ENCODE peak calls at places on chromosomes 6 and 20, in four cellular contexts. H is HTR-8/SVneo, L is NCI-H1417, A is posterior cingulate gyrus. U is an unnamed sample.

GRCh38 chr6:157162756-157163433 is 160.4 kb downstream of the TMEM242 start:
- DNase-seq in H (no peak), L (no peak), A (no peak), U (no peak)

GRCh38 chr6:150056156-150056555 is 12.8 kb downstream of the ULBP3 start:
- DNase-seq in H (no peak), L (no peak), A (no peak), U (no peak)

GRCh38 chr20:52129611-52130010 is 62.0 kb downstream of the ZFP64 start:
- DNase-seq in H (no peak), L (no peak), A (no peak), U (no peak)

GRCh38 chr6:53624491-53624890 is 41.1 kb downstream of the KLHL31 start:
- DNase-seq in H (no peak), L (peak; percentile 94), A (no peak), U (no peak)

GRCh38 chr6:43013020-43013842 is 515 bp downstream of the MEA1 start:
- DNase-seq in H (no peak), L (no peak), A (no peak), U (no peak)

GRCh38 chr6:74467533-74468215 is 738.2 kb downstream of the COL12A1 start:
- DNase-seq in H (no peak), L (no peak), A (no peak), U (no peak)

GRCh38 chr20:61112515-61112914 is 139.5 kb upstream of the CDH4 start:
- DNase-seq in H (no peak), L (no peak), A (no peak), U (no peak)

GRCh38 chr6:77470983-77471382 is 7.7 kb upstream of the HTR1B start:
- DNase-seq in H (no peak), L (no peak), A (no peak), U (no peak)

GRCh38 chr20:37880726-37881591 is 22.0 kb upstream of the VSTM2L start:
- DNase-seq in H (no peak), L (peak; percentile 92), A (peak; percentile 63), U (no peak)

GRCh38 chr20:53839423-53840176 is 230.8 kb downstream of the BCAS1 start:
- DNase-seq in H (no peak), L (no peak), A (no peak), U (no peak)

GRCh38 chr6:82461536-82461935 is 97.9 kb downstream of the TPBG start:
- DNase-seq in H (no peak), L (no peak), A (no peak), U (no peak)

GRCh38 chr20:3430376-3431069 is 23.1 kb upstream of the DNAAF9 start:
- DNase-seq in H (no peak), L (no peak), A (no peak), U (no peak)

GRCh38 chr20:46276531-46276930 is 31.8 kb downstream of the CDH22 start:
- DNase-seq in H (no peak), L (no peak), A (no peak), U (no peak)

GRCh38 chr6:116392158-116393032 is 21.6 kb downstream of the DSE start:
- DNase-seq in H (no peak), L (no peak), A (no peak), U (no peak)

GRCh38 chr6:31977816-31978431 is 3.9 kb upstream of the C4A start:
- DNase-seq in H (no peak), L (no peak), A (no peak), U (no peak)

GRCh38 chr6:46048646-46049297 is 33.1 kb upstream of the CLIC5 start:
- DNase-seq in H (no peak), L (no peak), A (no peak), U (no peak)

GRCh38 chr20:63706852-63707557 is 771 bp downstream of the ARFRP1 start:
- DNase-seq in H (no peak), L (peak; percentile 65), A (peak; percentile 85), U (peak; percentile 39)

GRCh38 chr6:140346461-140346860 is 972.0 kb upstream of the CITED2 start:
- DNase-seq in H (no peak), L (peak; percentile 12), A (no peak), U (no peak)

GRCh38 chr6:107578642-107579332 is 88.9 kb downstream of the SOBP start:
- DNase-seq in H (no peak), L (no peak), A (no peak), U (no peak)

GRCh38 chr20:32509639-32510066 is 75.5 kb downstream of the NOL4L start:
- DNase-seq in H (peak; percentile 92), L (no peak), A (peak; percentile 16), U (no peak)

GRCh38 chr20:5356921-5357320 is 40.2 kb upstream of the PROKR2 start:
- DNase-seq in H (no peak), L (no peak), A (no peak), U (no peak)

GRCh38 chr6:161918154-161918553 is 644.3 kb upstream of the AGPAT4 start:
- DNase-seq in H (no peak), L (peak; percentile 97), A (no peak), U (no peak)

GRCh38 chr20:4305091-4305490 is 289.7 kb upstream of the RNF24 start:
- DNase-seq in H (no peak), L (peak; percentile 64), A (no peak), U (no peak)